ENCODE peak calls at places on chromosomes 3 and 15, in six cellular contexts. One of them, this sample, is unnamed.

GRCh38 chr3:126416943-126417342 is 22.2 kb downstream of the CFAP100 start:
- DNase-seq in hepatocyte: no peak
- DNase-seq in A549: no peak
- DNase-seq in HFF-Myc: no peak
- DNase-seq in ACHN: no peak
- DNase-seq in iPS-NIHi11: no peak
- DNase-seq in this sample: no peak

GRCh38 chr3:67381667-67382272 is 272.6 kb downstream of the SUCLG2 start:
- DNase-seq in iPS-NIHi11: peak
- DNase-seq in ACHN: peak
- DNase-seq in HFF-Myc: no peak
- DNase-seq in hepatocyte: peak
- DNase-seq in A549: peak
- DNase-seq in this sample: peak

GRCh38 chr3:159786489-159787181 is 202.0 kb upstream of the IL12A start:
- DNase-seq in iPS-NIHi11: no peak
- DNase-seq in ACHN: no peak
- DNase-seq in hepatocyte: peak
- DNase-seq in HFF-Myc: no peak
- DNase-seq in A549: no peak
- DNase-seq in this sample: peak

GRCh38 chr15:67024322-67024997 is 40.9 kb upstream of the SMAD3 start:
- DNase-seq in ACHN: peak
- DNase-seq in A549: peak
- DNase-seq in hepatocyte: peak
- DNase-seq in iPS-NIHi11: peak
- DNase-seq in HFF-Myc: peak
- DNase-seq in this sample: peak

GRCh38 chr15:81497226-81497625 is 123.2 kb upstream of the TMC3 start:
- DNase-seq in HFF-Myc: no peak
- DNase-seq in iPS-NIHi11: no peak
- DNase-seq in hepatocyte: no peak
- DNase-seq in A549: no peak
- DNase-seq in ACHN: no peak
- DNase-seq in this sample: no peak

GRCh38 chr3:37964716-37965115 is 25.9 kb upstream of the VILL start:
- DNase-seq in iPS-NIHi11: no peak
- DNase-seq in HFF-Myc: no peak
- DNase-seq in hepatocyte: no peak
- DNase-seq in A549: no peak
- DNase-seq in ACHN: peak
- DNase-seq in this sample: peak

GRCh38 chr15:93027413-93027812 is 61.6 kb downstream of the RGMA start:
- DNase-seq in iPS-NIHi11: no peak
- DNase-seq in HFF-Myc: no peak
- DNase-seq in A549: no peak
- DNase-seq in hepatocyte: no peak
- DNase-seq in ACHN: no peak
- DNase-seq in this sample: no peak

GRCh38 chr3:164897335-164897734 is 181.0 kb downstream of the SI start:
- DNase-seq in HFF-Myc: no peak
- DNase-seq in A549: no peak
- DNase-seq in hepatocyte: no peak
- DNase-seq in iPS-NIHi11: no peak
- DNase-seq in ACHN: no peak
- DNase-seq in this sample: peak

GRCh38 chr3:178275311-178275710 is 260.9 kb upstream of the KCNMB2 start:
- DNase-seq in hepatocyte: no peak
- DNase-seq in iPS-NIHi11: no peak
- DNase-seq in HFF-Myc: no peak
- DNase-seq in ACHN: no peak
- DNase-seq in A549: no peak
- DNase-seq in this sample: no peak

GRCh38 chr3:13648060-13648743 is 99.3 kb downstream of the FBLN2 start:
- DNase-seq in iPS-NIHi11: peak
- DNase-seq in A549: peak
- DNase-seq in ACHN: peak
- DNase-seq in hepatocyte: peak
- DNase-seq in HFF-Myc: peak
- DNase-seq in this sample: peak

This sample was measured in small intestine.